ENCODE peak calls at places on chromosomes 13 and 19, in seven cellular contexts. N is glutamatergic neuron, U is tibial artery, L is neural crest cell, K is HFF-Myc, Y is lung, V is neural progenitor cell. H is an unnamed sample.

GRCh38 chr19:51602189-51602854 is 27.9 kb downstream of the SIGLEC5 start:
- DNase-seq in L (no peak), U (no peak), K (no peak), N (no peak), V (no peak), Y (no peak), H (no peak)

GRCh38 chr13:83214452-83214851 is 667.8 kb downstream of the SLITRK1 start:
- DNase-seq in L (no peak), Y (no peak), U (no peak), N (no peak), K (no peak), V (no peak), H (no peak)

GRCh38 chr13:25945596-25945995 is 106.2 kb downstream of the SHISA2 start:
- DNase-seq in Y (no peak), V (no peak), L (no peak), U (no peak), N (no peak), K (no peak), H (no peak)

GRCh38 chr13:108855737-108856387 is 226.5 kb downstream of the MYO16 start:
- DNase-seq in L (no peak), N (no peak), Y (no peak), U (no peak), V (no peak), K (no peak), H (no peak)

GRCh38 chr19:4581381-4582111 is 22.1 kb upstream of the SEMA6B start:
- DNase-seq in V (peak), U (no peak), Y (no peak), N (peak), L (peak), K (no peak), H (peak)

GRCh38 chr19:10111405-10111811 is at the start of gene P2RY11:
- DNase-seq in N (no peak), Y (no peak), V (no peak), U (no peak), L (no peak), K (no peak), H (no peak)

GRCh38 chr13:72290962-72291681 is 424.1 kb upstream of the DACH1 start:
- DNase-seq in N (no peak), Y (no peak), K (no peak), L (no peak), V (no peak), U (no peak), H (no peak)

GRCh38 chr13:36880961-36881360 is 39.1 kb downstream of the SMAD9 start:
- DNase-seq in Y (no peak), L (no peak), K (no peak), U (no peak), V (no peak), N (no peak), H (no peak)

GRCh38 chr13:85492283-85492682 is 306.9 kb downstream of the SLITRK6 start:
- DNase-seq in U (no peak), N (no peak), Y (no peak), V (no peak), K (no peak), L (no peak), H (no peak)

GRCh38 chr19:50479761-50480251 is 3.2 kb upstream of the GARIN5A start:
- DNase-seq in N (peak), Y (no peak), V (no peak), U (no peak), L (no peak), K (no peak), H (no peak)

DNA sequence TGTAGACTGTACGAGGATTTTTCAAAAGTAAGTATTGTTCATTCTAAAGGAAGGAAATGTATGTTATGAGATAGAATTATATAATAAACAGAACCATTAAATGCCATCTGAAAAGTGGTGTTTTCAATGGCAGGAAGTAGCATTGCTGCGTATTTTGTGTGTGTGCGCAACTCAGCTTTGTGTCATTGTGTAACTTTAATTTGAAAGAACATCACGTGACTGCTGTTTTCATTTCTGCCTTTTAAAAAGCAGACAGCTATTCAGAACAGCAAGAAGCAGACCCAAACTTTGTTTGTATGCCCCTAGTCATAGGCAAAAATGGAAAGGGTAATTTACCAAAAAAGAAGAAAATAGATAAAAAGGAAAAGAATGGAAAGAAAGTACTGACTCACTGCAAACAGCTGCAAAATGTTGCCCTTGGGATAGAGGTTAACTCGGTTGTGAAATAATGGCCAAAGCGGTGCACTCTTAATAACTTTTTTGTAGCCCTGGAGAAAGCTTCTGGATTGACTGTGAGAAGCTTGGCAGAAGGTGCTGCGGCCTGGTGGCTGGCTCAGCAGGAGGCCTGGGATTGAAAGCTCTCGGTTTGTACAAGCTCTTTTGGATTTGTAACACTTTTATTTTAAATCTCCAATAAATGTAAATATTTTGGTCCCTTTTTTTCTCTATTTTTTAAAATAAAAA is 97.3 kb downstream of the GGACT start:
- DNase-seq in N (no peak), Y (no peak), K (no peak), U (no peak), L (no peak), V (no peak), H (no peak)
- TF ChIP-seq CTCF in N (no peak), Y (no peak), K (no peak), U (no peak), L (no peak), V (no peak), H (no peak)

GRCh38 chr19:15702590-15702930 is 25.3 kb upstream of the OR10H2 start:
- DNase-seq in L (no peak), K (peak), V (no peak), N (no peak), U (peak), Y (peak), H (no peak)
- TF ChIP-seq CTCF in L (no peak), K (no peak), V (no peak), N (no peak), U (no peak), Y (no peak), H (no peak)

DNA sequence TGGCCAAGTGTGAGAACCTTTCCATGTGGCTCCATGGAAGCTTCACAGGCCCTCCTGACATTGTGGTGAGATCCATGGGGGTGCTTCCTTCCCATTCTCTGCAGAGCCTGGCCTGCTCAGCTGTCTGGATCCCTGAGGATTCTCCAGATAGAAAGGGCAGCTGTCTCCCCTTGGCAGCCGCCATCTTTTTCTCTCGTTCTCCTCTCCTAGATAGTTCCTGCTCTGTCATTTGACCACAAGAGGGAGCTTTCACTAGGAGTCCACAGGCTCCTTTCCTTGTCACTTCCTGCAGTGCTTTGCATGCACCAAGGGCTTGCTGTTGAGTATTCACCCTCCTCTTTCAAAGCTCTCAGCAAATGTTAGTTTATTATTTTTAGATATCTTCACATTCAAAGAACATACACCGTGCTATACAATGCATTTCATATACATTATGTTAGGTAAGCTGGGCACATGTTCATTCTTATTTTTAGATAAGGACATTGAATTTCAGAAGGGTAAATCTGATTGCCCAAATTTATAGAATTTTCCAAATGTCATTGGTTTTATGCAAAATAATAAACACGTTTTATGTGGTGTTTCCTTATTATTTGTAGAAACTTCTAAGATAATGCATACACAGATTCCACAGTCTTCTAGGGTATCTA is 133.2 kb downstream of the FRY start:
- DNase-seq in Y (peak), K (peak), L (peak), V (peak), U (no peak), N (peak), H (peak)
- TF ChIP-seq CTCF in Y (no peak), K (peak), L (peak), V (peak), U (no peak), N (peak), H (peak)

DNA sequence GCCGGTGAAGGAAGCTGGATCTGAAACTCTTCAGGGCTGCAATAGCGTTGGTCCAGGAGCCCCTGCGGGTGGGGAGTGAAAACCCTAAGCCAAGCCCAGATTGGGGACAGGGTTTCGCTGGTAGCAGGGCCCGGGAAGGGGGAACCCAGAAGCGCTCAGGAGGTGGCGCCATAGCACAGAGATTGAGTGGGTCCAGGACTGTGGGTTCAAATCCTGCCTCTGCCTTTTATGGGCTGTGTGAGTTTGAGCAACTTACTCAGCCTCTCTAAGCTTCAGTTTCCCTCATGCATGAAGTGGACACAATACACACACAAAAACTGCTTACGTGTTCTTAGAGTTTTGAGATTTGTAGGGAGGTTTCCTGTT is 8.3 kb upstream of the SYCN start:
- DNase-seq in V (peak), K (no peak), U (no peak), N (peak), L (peak), Y (peak), H (peak)
- TF ChIP-seq CTCF in V (peak), K (peak), U (no peak), N (no peak), L (peak), Y (no peak), H (no peak)

H was measured in nephron progenitor cell.